ENCODE peak calls at places on chromosomes 13 and 19, in four cellular contexts. One of them, this sample, is unnamed.

GRCh38 chr19:36573948-36574726 is 1.0 kb upstream of the ZNF529 start:
- DNase-seq in left ventricle myocardium inferior: no peak
- DNase-seq in cerebellum: no peak
- DNase-seq in stimulated activated CD4-positive, alpha-beta T cell treated with anti-CD3 and anti-CD28 coated beads, Interleukin-12 subunit alpha, Interleukin-12 subunit beta, amount 100 ng/mL, for 24 hours: no peak
- DNase-seq in this sample: no peak

GRCh38 chr19:46068345-46069258 is 27.8 kb upstream of the IGFL4 start:
- DNase-seq in stimulated activated CD4-positive, alpha-beta T cell treated with anti-CD3 and anti-CD28 coated beads, Interleukin-12 subunit alpha, Interleukin-12 subunit beta, amount 100 ng/mL, for 24 hours: no peak
- DNase-seq in left ventricle myocardium inferior: no peak
- DNase-seq in cerebellum: no peak
- DNase-seq in this sample: no peak

GRCh38 chr19:1470864-1471513 is 8.0 kb downstream of the C19orf25 start:
- DNase-seq in left ventricle myocardium inferior: no peak
- DNase-seq in cerebellum: no peak
- DNase-seq in stimulated activated CD4-positive, alpha-beta T cell treated with anti-CD3 and anti-CD28 coated beads, Interleukin-12 subunit alpha, Interleukin-12 subunit beta, amount 100 ng/mL, for 24 hours: no peak
- DNase-seq in this sample: no peak

GRCh38 chr19:39677931-39678889 is 22.5 kb downstream of the LGALS16 start:
- DNase-seq in cerebellum: no peak
- DNase-seq in left ventricle myocardium inferior: no peak
- DNase-seq in stimulated activated CD4-positive, alpha-beta T cell treated with anti-CD3 and anti-CD28 coated beads, Interleukin-12 subunit alpha, Interleukin-12 subunit beta, amount 100 ng/mL, for 24 hours: no peak
- DNase-seq in this sample: no peak

GRCh38 chr13:110116072-110116487 is 190.9 kb downstream of the COL4A1 start:
- DNase-seq in left ventricle myocardium inferior: peak
- DNase-seq in stimulated activated CD4-positive, alpha-beta T cell treated with anti-CD3 and anti-CD28 coated beads, Interleukin-12 subunit alpha, Interleukin-12 subunit beta, amount 100 ng/mL, for 24 hours: no peak
- DNase-seq in cerebellum: no peak
- DNase-seq in this sample: no peak

GRCh38 chr19:33032218-33032781 is 32.4 kb downstream of the RHPN2 start:
- DNase-seq in left ventricle myocardium inferior: no peak
- DNase-seq in stimulated activated CD4-positive, alpha-beta T cell treated with anti-CD3 and anti-CD28 coated beads, Interleukin-12 subunit alpha, Interleukin-12 subunit beta, amount 100 ng/mL, for 24 hours: no peak
- DNase-seq in cerebellum: no peak
- DNase-seq in this sample: no peak

GRCh38 chr13:28220166-28220565 is 81.8 kb downstream of the PAN3 start:
- DNase-seq in left ventricle myocardium inferior: no peak
- DNase-seq in cerebellum: no peak
- DNase-seq in stimulated activated CD4-positive, alpha-beta T cell treated with anti-CD3 and anti-CD28 coated beads, Interleukin-12 subunit alpha, Interleukin-12 subunit beta, amount 100 ng/mL, for 24 hours: no peak
- DNase-seq in this sample: no peak

GRCh38 chr13:24173775-24174174 is 13.3 kb downstream of the SPATA13 start:
- DNase-seq in left ventricle myocardium inferior: no peak
- DNase-seq in cerebellum: no peak
- DNase-seq in stimulated activated CD4-positive, alpha-beta T cell treated with anti-CD3 and anti-CD28 coated beads, Interleukin-12 subunit alpha, Interleukin-12 subunit beta, amount 100 ng/mL, for 24 hours: no peak
- DNase-seq in this sample: no peak

GRCh38 chr19:6423499-6424189 is 967 bp downstream of the KHSRP start:
- DNase-seq in stimulated activated CD4-positive, alpha-beta T cell treated with anti-CD3 and anti-CD28 coated beads, Interleukin-12 subunit alpha, Interleukin-12 subunit beta, amount 100 ng/mL, for 24 hours: no peak
- DNase-seq in left ventricle myocardium inferior: no peak
- DNase-seq in cerebellum: no peak
- DNase-seq in this sample: no peak

GRCh38 chr13:21076265-21076653 is 14.9 kb upstream of the LATS2 start:
- DNase-seq in left ventricle myocardium inferior: no peak
- DNase-seq in cerebellum: no peak
- DNase-seq in stimulated activated CD4-positive, alpha-beta T cell treated with anti-CD3 and anti-CD28 coated beads, Interleukin-12 subunit alpha, Interleukin-12 subunit beta, amount 100 ng/mL, for 24 hours: no peak
- DNase-seq in this sample: no peak

GRCh38 chr19:7224995-7225394 is 69.2 kb downstream of the INSR start:
- DNase-seq in left ventricle myocardium inferior: no peak
- DNase-seq in stimulated activated CD4-positive, alpha-beta T cell treated with anti-CD3 and anti-CD28 coated beads, Interleukin-12 subunit alpha, Interleukin-12 subunit beta, amount 100 ng/mL, for 24 hours: no peak
- DNase-seq in cerebellum: no peak
- DNase-seq in this sample: no peak

GRCh38 chr13:109357751-109358150 is 428.6 kb downstream of the IRS2 start:
- DNase-seq in stimulated activated CD4-positive, alpha-beta T cell treated with anti-CD3 and anti-CD28 coated beads, Interleukin-12 subunit alpha, Interleukin-12 subunit beta, amount 100 ng/mL, for 24 hours: no peak
- DNase-seq in left ventricle myocardium inferior: no peak
- DNase-seq in cerebellum: no peak
- DNase-seq in this sample: no peak

GRCh38 chr13:36783883-36784282 is 35.1 kb upstream of the RFXAP start:
- DNase-seq in left ventricle myocardium inferior: no peak
- DNase-seq in stimulated activated CD4-positive, alpha-beta T cell treated with anti-CD3 and anti-CD28 coated beads, Interleukin-12 subunit alpha, Interleukin-12 subunit beta, amount 100 ng/mL, for 24 hours: no peak
- DNase-seq in cerebellum: no peak
- DNase-seq in this sample: no peak

GRCh38 chr19:3700242-3701032 is at the start of gene PIP5K1C:
- DNase-seq in left ventricle myocardium inferior: peak
- DNase-seq in cerebellum: peak
- DNase-seq in stimulated activated CD4-positive, alpha-beta T cell treated with anti-CD3 and anti-CD28 coated beads, Interleukin-12 subunit alpha, Interleukin-12 subunit beta, amount 100 ng/mL, for 24 hours: peak
- DNase-seq in this sample: peak

GRCh38 chr19:37936166-37936565 is 29.2 kb downstream of the SIPA1L3 start:
- DNase-seq in left ventricle myocardium inferior: no peak
- DNase-seq in stimulated activated CD4-positive, alpha-beta T cell treated with anti-CD3 and anti-CD28 coated beads, Interleukin-12 subunit alpha, Interleukin-12 subunit beta, amount 100 ng/mL, for 24 hours: no peak
- DNase-seq in cerebellum: no peak
- DNase-seq in this sample: no peak

GRCh38 chr19:38152461-38153379 is 71.3 kb downstream of the DPF1 start:
- DNase-seq in cerebellum: no peak
- DNase-seq in stimulated activated CD4-positive, alpha-beta T cell treated with anti-CD3 and anti-CD28 coated beads, Interleukin-12 subunit alpha, Interleukin-12 subunit beta, amount 100 ng/mL, for 24 hours: no peak
- DNase-seq in left ventricle myocardium inferior: peak
- DNase-seq in this sample: no peak

GRCh38 chr19:2969104-2969504 is 8.3 kb upstream of the TLE6 start:
- DNase-seq in cerebellum: peak
- DNase-seq in stimulated activated CD4-positive, alpha-beta T cell treated with anti-CD3 and anti-CD28 coated beads, Interleukin-12 subunit alpha, Interleukin-12 subunit beta, amount 100 ng/mL, for 24 hours: no peak
- DNase-seq in left ventricle myocardium inferior: peak
- DNase-seq in this sample: no peak

GRCh38 chr19:46748325-46749109 is 2.3 kb upstream of the STRN4 start:
- DNase-seq in stimulated activated CD4-positive, alpha-beta T cell treated with anti-CD3 and anti-CD28 coated beads, Interleukin-12 subunit alpha, Interleukin-12 subunit beta, amount 100 ng/mL, for 24 hours: peak
- DNase-seq in cerebellum: no peak
- DNase-seq in left ventricle myocardium inferior: peak
- DNase-seq in this sample: peak

GRCh38 chr19:6667114-6667627 is 2.8 kb downstream of the TNFSF14 start:
- DNase-seq in left ventricle myocardium inferior: no peak
- DNase-seq in cerebellum: no peak
- DNase-seq in stimulated activated CD4-positive, alpha-beta T cell treated with anti-CD3 and anti-CD28 coated beads, Interleukin-12 subunit alpha, Interleukin-12 subunit beta, amount 100 ng/mL, for 24 hours: no peak
- DNase-seq in this sample: peak

GRCh38 chr19:46944918-46945628 is 74.6 kb upstream of the NPAS1 start:
- DNase-seq in left ventricle myocardium inferior: peak
- DNase-seq in cerebellum: no peak
- DNase-seq in stimulated activated CD4-positive, alpha-beta T cell treated with anti-CD3 and anti-CD28 coated beads, Interleukin-12 subunit alpha, Interleukin-12 subunit beta, amount 100 ng/mL, for 24 hours: no peak
- DNase-seq in this sample: no peak

GRCh38 chr19:12891553-12892021 is 627 bp downstream of the GCDH start:
- DNase-seq in left ventricle myocardium inferior: no peak
- DNase-seq in stimulated activated CD4-positive, alpha-beta T cell treated with anti-CD3 and anti-CD28 coated beads, Interleukin-12 subunit alpha, Interleukin-12 subunit beta, amount 100 ng/mL, for 24 hours: no peak
- DNase-seq in cerebellum: no peak
- DNase-seq in this sample: no peak

GRCh38 chr13:31910633-31911032 is 120.9 kb upstream of the FRY start:
- DNase-seq in stimulated activated CD4-positive, alpha-beta T cell treated with anti-CD3 and anti-CD28 coated beads, Interleukin-12 subunit alpha, Interleukin-12 subunit beta, amount 100 ng/mL, for 24 hours: no peak
- DNase-seq in cerebellum: no peak
- DNase-seq in left ventricle myocardium inferior: no peak
- DNase-seq in this sample: no peak

GRCh38 chr13:81664872-81665271 is 1323.9 kb upstream of the SPRY2 start:
- DNase-seq in cerebellum: no peak
- DNase-seq in left ventricle myocardium inferior: no peak
- DNase-seq in stimulated activated CD4-positive, alpha-beta T cell treated with anti-CD3 and anti-CD28 coated beads, Interleukin-12 subunit alpha, Interleukin-12 subunit beta, amount 100 ng/mL, for 24 hours: no peak
- DNase-seq in this sample: no peak

GRCh38 chr19:23440791-23441190 is 45.5 kb upstream of the ZNF91 start:
- DNase-seq in stimulated activated CD4-positive, alpha-beta T cell treated with anti-CD3 and anti-CD28 coated beads, Interleukin-12 subunit alpha, Interleukin-12 subunit beta, amount 100 ng/mL, for 24 hours: no peak
- DNase-seq in left ventricle myocardium inferior: no peak
- DNase-seq in cerebellum: no peak
- DNase-seq in this sample: no peak

GRCh38 chr13:27170521-27171243 is 929 bp downstream of the USP12 start:
- DNase-seq in stimulated activated CD4-positive, alpha-beta T cell treated with anti-CD3 and anti-CD28 coated beads, Interleukin-12 subunit alpha, Interleukin-12 subunit beta, amount 100 ng/mL, for 24 hours: peak
- DNase-seq in left ventricle myocardium inferior: peak
- DNase-seq in cerebellum: peak
- DNase-seq in this sample: no peak

GRCh38 chr19:38686530-38686888 is 39.1 kb downstream of the ACTN4 start:
- DNase-seq in stimulated activated CD4-positive, alpha-beta T cell treated with anti-CD3 and anti-CD28 coated beads, Interleukin-12 subunit alpha, Interleukin-12 subunit beta, amount 100 ng/mL, for 24 hours: no peak
- DNase-seq in left ventricle myocardium inferior: no peak
- DNase-seq in cerebellum: no peak
- DNase-seq in this sample: no peak

GRCh38 chr19:14149509-14149994 is 13.2 kb upstream of the ASF1B start:
- DNase-seq in cerebellum: peak
- DNase-seq in stimulated activated CD4-positive, alpha-beta T cell treated with anti-CD3 and anti-CD28 coated beads, Interleukin-12 subunit alpha, Interleukin-12 subunit beta, amount 100 ng/mL, for 24 hours: peak
- DNase-seq in left ventricle myocardium inferior: peak
- DNase-seq in this sample: no peak

GRCh38 chr13:107809125-107809524 is 406.2 kb downstream of the LIG4 start:
- DNase-seq in left ventricle myocardium inferior: no peak
- DNase-seq in cerebellum: no peak
- DNase-seq in stimulated activated CD4-positive, alpha-beta T cell treated with anti-CD3 and anti-CD28 coated beads, Interleukin-12 subunit alpha, Interleukin-12 subunit beta, amount 100 ng/mL, for 24 hours: no peak
- DNase-seq in this sample: no peak

GRCh38 chr19:13163609-13164364 is 13.6 kb downstream of the IER2 start:
- DNase-seq in cerebellum: no peak
- DNase-seq in stimulated activated CD4-positive, alpha-beta T cell treated with anti-CD3 and anti-CD28 coated beads, Interleukin-12 subunit alpha, Interleukin-12 subunit beta, amount 100 ng/mL, for 24 hours: no peak
- DNase-seq in left ventricle myocardium inferior: peak
- DNase-seq in this sample: no peak

GRCh38 chr19:4536798-4537197 is 1.8 kb upstream of the PLIN5 start:
- DNase-seq in left ventricle myocardium inferior: no peak
- DNase-seq in cerebellum: no peak
- DNase-seq in stimulated activated CD4-positive, alpha-beta T cell treated with anti-CD3 and anti-CD28 coated beads, Interleukin-12 subunit alpha, Interleukin-12 subunit beta, amount 100 ng/mL, for 24 hours: no peak
- DNase-seq in this sample: no peak